ENCODE peak calls at places on chromosomes 11 and 22, in ten cellular contexts. D is Peyer's patch, O is HL-60, S is GM12865, X is OCI-LY7, F is heart left ventricle, K is psoas muscle, W is BJ, N is lung, Z is cardiac fibroblast. H is an unnamed sample.

GRCh38 chr11:68038718-68039525 is at the start of gene TCIRG1:
- DNase-seq in D (peak; percentile 94), O (peak; percentile 92), S (peak; percentile 84), X (peak; percentile 77), F (peak; percentile 91), K (peak; percentile 90), W (peak; percentile 35), N (peak; percentile 84), Z (peak; percentile 78), H (peak; percentile 89)

GRCh38 chr11:34744511-34744910 is 123.6 kb downstream of the EHF start:
- DNase-seq in D (no peak), O (no peak), S (no peak), X (no peak), F (no peak), K (no peak), W (no peak), N (no peak), Z (no peak), H (no peak)

GRCh38 chr11:65720237-65720934 is at the start of gene RNASEH2C:
- DNase-seq in D (peak; percentile 92), O (peak; percentile 75), S (peak; percentile 92), X (peak; percentile 93), F (peak; percentile 87), K (peak; percentile 86), W (peak; percentile 30), N (peak; percentile 81), Z (peak; percentile 86), H (peak; percentile 77)

GRCh38 chr22:27299181-27300085 is 502.1 kb downstream of the MN1 start:
- DNase-seq in D (no peak), O (no peak), S (no peak), X (no peak), F (no peak), K (no peak), W (no peak), N (no peak), Z (no peak), H (no peak)

GRCh38 chr22:19448076-19448607 is 631 bp upstream of the C22orf39 start:
- DNase-seq in D (peak; percentile 77), O (no peak), S (peak; percentile 86), X (peak; percentile 90), F (no peak), K (no peak), W (no peak), N (peak; percentile 35), Z (peak; percentile 83), H (no peak)

GRCh38 chr22:28907311-28908008 is 24.1 kb downstream of the ZNRF3 start:
- DNase-seq in D (no peak), O (no peak), S (peak; percentile 91), X (no peak), F (no peak), K (no peak), W (no peak), N (no peak), Z (no peak), H (peak; percentile 17)

GRCh38 chr22:19641254-19641982 is 72.9 kb upstream of the SEPTIN5 start:
- DNase-seq in D (peak; percentile 39), O (no peak), S (no peak), X (no peak), F (no peak), K (no peak), W (no peak), N (no peak), Z (peak; percentile 12), H (no peak)

GRCh38 chr11:85627332-85627997 is at the start of gene DLG2:
- DNase-seq in D (no peak), O (no peak), S (peak; percentile 23), X (peak; percentile 19), F (no peak), K (no peak), W (no peak), N (no peak), Z (peak; percentile 54), H (peak; percentile 56)

GRCh38 chr11:73467505-73467904 is 91.3 kb downstream of the RELT start:
- DNase-seq in D (no peak), O (no peak), S (no peak), X (no peak), F (no peak), K (no peak), W (no peak), N (no peak), Z (no peak), H (no peak)

GRCh38 chr22:27476729-27477128 is 324.8 kb downstream of the MN1 start:
- DNase-seq in D (no peak), O (no peak), S (no peak), X (no peak), F (no peak), K (no peak), W (no peak), N (no peak), Z (peak; percentile 89), H (no peak)

GRCh38 chr11:125464266-125464662 is 31.8 kb downstream of the FEZ1 start:
- DNase-seq in D (no peak), O (no peak), S (no peak), X (no peak), F (no peak), K (no peak), W (no peak), N (no peak), Z (peak; percentile 45), H (no peak)

GRCh38 chr11:75428301-75428724 is 4.7 kb downstream of the KLHL35 start:
- DNase-seq in D (peak; percentile 89), O (no peak), S (peak; percentile 50), X (peak; percentile 51), F (peak; percentile 93), K (peak; percentile 89), W (no peak), N (peak; percentile 86), Z (peak; percentile 95), H (peak; percentile 87)

GRCh38 chr11:47553417-47553746 is 450 bp upstream of the CELF1 start:
- DNase-seq in D (no peak), O (no peak), S (no peak), X (no peak), F (no peak), K (no peak), W (no peak), N (no peak), Z (no peak), H (no peak)
- TF ChIP-seq CTCF in D (no peak), O (no peak), S (no peak), X (peak; percentile 43), F (peak; percentile 19), K (no peak), W (no peak), N (no peak), Z (no peak), H (no peak)

GRCh38 chr11:27839226-27839913 is 139.1 kb upstream of the BDNF start:
- DNase-seq in D (no peak), O (no peak), S (peak; percentile 21), X (peak; percentile 18), F (no peak), K (no peak), W (no peak), N (no peak), Z (peak; percentile 49), H (no peak)
- TF ChIP-seq CTCF in D (no peak), O (peak; percentile 10), S (peak; percentile 29), X (peak; percentile 73), F (no peak), K (no peak), W (peak; percentile 39), N (no peak), Z (peak; percentile 33), H (no peak)

GRCh38 chr11:9310485-9310884 is 3.9 kb downstream of the TMEM41B start:
- DNase-seq in D (no peak), O (no peak), S (no peak), X (no peak), F (no peak), K (no peak), W (no peak), N (no peak), Z (no peak), H (no peak)

GRCh38 chr11:9313648-9314290 is 624 bp downstream of the TMEM41B start:
- DNase-seq in D (peak; percentile 53), O (no peak), S (peak; percentile 48), X (peak; percentile 52), F (peak; percentile 33), K (no peak), W (no peak), N (no peak), Z (peak; percentile 26), H (no peak)

GRCh38 chr11:9316334-9316733 is 1.9 kb upstream of the TMEM41B start:
- DNase-seq in D (no peak), O (no peak), S (no peak), X (no peak), F (no peak), K (no peak), W (no peak), N (no peak), Z (no peak), H (no peak)

GRCh38 chr11:9315078-9315688 is 790 bp upstream of the TMEM41B start:
- DNase-seq in D (no peak), O (peak; percentile 41), S (no peak), X (no peak), F (no peak), K (no peak), W (no peak), N (no peak), Z (no peak), H (peak; percentile 35)

DNA sequence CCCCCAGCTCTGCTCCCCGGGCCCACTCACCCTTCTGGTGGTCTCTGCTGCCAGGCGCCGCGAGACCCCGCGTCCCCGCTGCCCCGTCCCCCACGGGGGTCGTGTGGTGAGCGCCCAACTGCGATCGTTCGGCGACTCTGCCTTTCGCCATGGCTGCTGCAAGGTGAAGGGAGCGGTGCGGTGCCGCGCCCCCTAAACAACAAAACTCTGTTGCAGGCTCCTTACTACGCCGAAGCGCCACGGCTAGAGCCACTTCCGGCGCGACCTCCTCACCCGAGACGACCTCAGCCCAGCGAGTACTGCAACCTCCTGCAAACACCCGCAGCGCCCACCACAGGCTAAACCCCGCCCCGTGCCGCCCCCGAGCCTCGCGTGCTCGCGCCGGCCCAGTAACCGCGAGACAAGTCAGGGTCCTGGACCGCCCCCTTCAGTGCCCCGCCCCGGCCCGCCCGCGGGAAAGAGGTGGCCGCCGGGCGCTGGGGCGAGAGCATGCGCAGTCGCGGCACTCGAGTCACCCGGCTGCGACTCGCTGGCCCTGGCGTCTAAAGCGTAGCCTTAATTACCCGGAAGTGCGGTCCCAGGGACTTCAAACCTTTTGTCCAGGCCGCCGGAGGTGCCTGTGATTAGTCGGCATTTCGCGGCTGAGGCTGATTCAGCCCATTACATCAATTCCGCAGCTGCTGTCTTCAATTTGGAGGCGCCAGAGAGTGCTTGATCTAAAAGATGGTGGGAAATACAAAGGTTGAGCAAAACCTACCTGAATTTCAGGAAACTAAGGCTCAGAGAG is at the start of gene TMEM41B:
- DNase-seq in D (peak; percentile 99), O (peak; percentile 96), S (peak; percentile 99), X (peak; percentile 100), F (peak; percentile 99), K (peak; percentile 99), W (peak; percentile 89), N (peak; percentile 99), Z (peak; percentile 99), H (peak; percentile 97)
- TF ChIP-seq CTCF in D (no peak), O (no peak), S (no peak), X (peak; percentile 40), F (peak; percentile 7), K (no peak), W (peak; percentile 4), N (no peak), Z (peak; percentile 2), H (no peak)

DNA sequence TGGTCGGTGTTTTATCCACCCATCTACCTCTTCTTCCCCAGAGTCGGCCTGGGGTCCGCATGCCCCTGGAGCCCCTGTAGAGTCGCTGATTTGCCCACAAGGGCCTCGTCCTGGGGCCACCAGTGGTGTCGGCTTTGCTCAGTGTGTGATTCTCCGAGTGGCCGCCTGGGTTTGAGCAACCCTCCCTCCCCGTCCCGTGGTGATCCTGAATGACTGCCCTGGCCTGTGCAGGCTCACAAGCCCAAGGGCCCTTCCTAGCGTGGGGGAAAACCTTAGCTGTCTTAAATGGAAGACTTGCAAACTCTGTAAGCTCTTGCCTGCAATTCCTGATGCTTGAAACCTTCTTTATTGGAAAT is 128.3 kb downstream of the OSBP2 start:
- DNase-seq in D (peak; percentile 37), O (no peak), S (no peak), X (no peak), F (no peak), K (no peak), W (no peak), N (no peak), Z (peak; percentile 32), H (no peak)
- TF ChIP-seq CTCF in D (no peak), O (no peak), S (no peak), X (no peak), F (no peak), K (no peak), W (no peak), N (no peak), Z (peak; percentile 26), H (no peak)